ENCODE peak calls at places on chromosomes 13 and 19, in five cellular contexts. I is A549, M is SK-N-SH, U is K562, P is GM12878. T is an unnamed sample.

GRCh38 chr19:50896591-50897190 is 14.5 kb downstream of the KLK4 start:
- DNase-seq in P (peak), M (no peak), U (peak), I (peak), T (peak)

GRCh38 chr19:30877591-30878230 is 471.5 kb downstream of the TSHZ3 start:
- DNase-seq in M (no peak), P (no peak), I (no peak), U (no peak), T (no peak)

GRCh38 chr19:35718345-35719041 is 690 bp downstream of the KMT2B start:
- DNase-seq in I (peak), P (no peak), M (peak), U (no peak), T (no peak)

GRCh38 chr13:102948006-102948405 is 102.2 kb downstream of the ERCC5 start:
- DNase-seq in P (no peak), U (no peak), M (no peak), I (no peak), T (no peak)

GRCh38 chr13:29743229-29743786 is 107.1 kb downstream of the UBL3 start:
- DNase-seq in M (peak), I (no peak), P (no peak), U (no peak), T (peak)

GRCh38 chr19:2446390-2446789 is 10.4 kb downstream of the LMNB2 start:
- DNase-seq in U (no peak), M (no peak), P (no peak), I (no peak), T (no peak)

GRCh38 chr13:22800726-22801401 is 379.9 kb upstream of the SGCG start:
- DNase-seq in I (no peak), U (no peak), P (peak), M (no peak), T (peak)

GRCh38 chr13:110265682-110266430 is 41.1 kb downstream of the COL4A1 start:
- DNase-seq in I (no peak), U (no peak), M (peak), P (no peak), T (no peak)

GRCh38 chr13:75794663-75795062 is 158.5 kb downstream of the LMO7 start:
- DNase-seq in U (no peak), M (no peak), I (no peak), P (no peak), T (no peak)

GRCh38 chr13:89199138-89199537 is 1528.0 kb downstream of the SLITRK5 start:
- DNase-seq in M (no peak), P (no peak), I (no peak), U (no peak), T (no peak)

GRCh38 chr13:22735381-22735995 is 445.3 kb upstream of the SGCG start:
- DNase-seq in I (peak), M (no peak), U (no peak), P (no peak), T (no peak)

GRCh38 chr19:20102097-20102496 is 24.3 kb downstream of the ZNF90 start:
- DNase-seq in M (no peak), I (no peak), U (no peak), P (no peak), T (no peak)

GRCh38 chr19:8655340-8655709 is 24.9 kb downstream of the NFILZ start:
- DNase-seq in U (no peak), I (no peak), P (no peak), M (peak), T (no peak)

GRCh38 chr19:29620931-29621351 is 14.9 kb downstream of the POP4 start:
- DNase-seq in I (no peak), P (no peak), U (no peak), M (no peak), T (no peak)

GRCh38 chr19:20969898-20970297 is 46.8 kb downstream of the ZNF85 start:
- DNase-seq in I (no peak), M (no peak), P (no peak), U (no peak), T (no peak)

GRCh38 chr19:44055870-44056269 is 4.0 kb downstream of the ZNF223 start:
- DNase-seq in P (no peak), I (no peak), M (no peak), U (no peak), T (no peak)

GRCh38 chr19:42657551-42657950 is 62.8 kb upstream of the CEACAM8 start:
- DNase-seq in P (no peak), I (no peak), U (no peak), M (no peak), T (peak)

DNA sequence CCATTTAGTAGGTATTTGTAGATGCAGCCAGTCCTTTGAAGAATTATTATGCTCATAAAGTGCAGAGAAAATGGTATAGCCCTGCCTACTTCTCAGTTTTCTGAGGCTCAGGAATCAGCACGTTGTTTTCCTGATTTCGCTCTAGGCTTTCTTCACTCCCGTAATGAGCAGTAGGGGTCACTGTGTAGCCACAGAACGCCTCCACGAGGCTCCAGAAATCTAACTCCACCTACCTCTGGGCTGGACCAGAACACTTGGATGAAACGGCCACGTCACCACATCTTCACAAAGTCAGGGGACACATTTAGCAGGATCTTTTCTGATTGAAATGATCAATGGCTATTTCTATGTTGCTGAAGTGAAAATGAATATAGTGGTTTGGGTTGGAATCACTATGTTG is 49.8 kb upstream of the GTF3A start:
- DNase-seq in U (peak), P (no peak), I (peak), M (peak), T (peak)
- TF ChIP-seq RCOR1 in U (peak), P (no peak), I (no peak), M (no peak), T (no peak)

GRCh38 chr19:3932931-3933810 is at the start of gene NMRK2:
- DNase-seq in M (peak), U (peak), I (no peak), P (no peak), T (no peak)
- TF ChIP-seq RCOR1 in M (no peak), U (no peak), I (no peak), P (no peak), T (no peak)

DNA sequence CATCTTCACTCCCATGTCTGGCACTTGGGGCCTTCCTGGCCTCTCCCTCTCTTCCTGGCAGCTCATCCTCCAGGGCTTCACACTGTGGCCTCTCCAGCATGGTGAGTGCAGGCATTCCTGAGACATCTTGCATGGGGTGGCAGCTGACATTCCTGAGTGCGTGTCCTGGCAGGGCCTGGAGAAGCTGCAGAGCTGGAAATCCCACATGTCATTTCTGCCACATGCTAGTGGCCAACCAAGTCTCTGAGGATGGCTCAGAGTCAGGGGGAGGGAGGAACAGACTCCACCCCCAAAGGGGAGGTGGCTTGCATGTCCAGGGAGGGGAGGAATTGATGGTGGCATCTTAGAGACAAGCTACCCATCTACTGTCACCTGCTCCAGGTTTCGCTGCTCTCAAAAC is 41.6 kb upstream of the AMER2 start:
- DNase-seq in U (no peak), M (no peak), I (no peak), P (no peak), T (no peak)
- TF ChIP-seq RCOR1 in U (no peak), M (no peak), I (no peak), P (no peak), T (no peak)

DNA sequence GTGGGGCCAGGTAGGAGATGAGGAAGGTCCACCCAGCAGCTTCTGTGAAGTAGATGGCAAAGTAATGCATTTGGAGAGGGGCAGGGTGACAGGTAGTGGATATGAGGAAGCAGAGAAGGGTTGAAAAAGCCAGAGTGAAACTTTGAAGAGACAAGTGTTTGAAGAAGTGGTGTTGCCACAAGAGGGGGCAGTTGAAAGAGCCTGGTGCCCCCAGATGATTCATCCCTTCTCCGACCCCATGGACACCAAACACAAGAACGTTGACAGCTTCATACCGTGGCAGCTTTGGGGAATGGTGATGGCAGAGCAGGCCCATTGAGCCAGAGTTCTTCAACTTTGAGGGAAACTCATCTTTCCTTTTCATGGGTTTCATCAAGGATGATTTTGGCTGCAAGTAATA is 19.9 kb downstream of the IFNL3 start:
- DNase-seq in U (no peak), I (peak), P (no peak), M (no peak), T (no peak)
- TF ChIP-seq RCOR1 in U (no peak), I (no peak), P (no peak), M (no peak), T (no peak)

GRCh38 chr19:6057651-6058365 is 52.5 kb downstream of the RFX2 start:
- DNase-seq in I (no peak), P (no peak), U (no peak), M (no peak), T (no peak)

GRCh38 chr19:6060600-6061391 is 49.5 kb downstream of the RFX2 start:
- DNase-seq in U (peak), P (no peak), I (no peak), M (peak), T (peak)

GRCh38 chr19:6058411-6059201 is 51.7 kb downstream of the RFX2 start:
- DNase-seq in U (no peak), I (no peak), P (no peak), M (no peak), T (no peak)

GRCh38 chr19:6059996-6060599 is 50.2 kb downstream of the RFX2 start:
- DNase-seq in M (no peak), I (no peak), P (no peak), U (no peak), T (no peak)

GRCh38 chr19:6059396-6059947 is 50.8 kb downstream of the RFX2 start:
- DNase-seq in M (no peak), I (no peak), U (no peak), P (no peak), T (no peak)
- TF ChIP-seq RCOR1 in M (no peak), I (no peak), U (no peak), P (no peak), T (no peak)

GRCh38 chr19:57302020-57302465 is 18.2 kb upstream of the ZNF543 start:
- DNase-seq in I (no peak), P (no peak), U (no peak), M (no peak), T (peak)
- TF ChIP-seq RCOR1 in I (no peak), P (no peak), U (no peak), M (no peak), T (peak)

T was measured in IMR-90.